ENCODE peak calls at places on chromosomes 1 and 21, in six cellular contexts. One of them, this sample, is unnamed.

GRCh38 chr1:109198043-109198695 is 15.5 kb upstream of the SARS1 start:
- DNase-seq in fibroblast of lung: peak; percentile 92
- DNase-seq in SK-N-SH: no peak
- DNase-seq in HCT116: no peak
- DNase-seq in MM.1S: no peak
- DNase-seq in mesendoderm: no peak
- DNase-seq in this sample: no peak

GRCh38 chr1:160352555-160352954 is 9.4 kb downstream of the NCSTN start:
- DNase-seq in MM.1S: no peak
- DNase-seq in SK-N-SH: no peak
- DNase-seq in mesendoderm: no peak
- DNase-seq in fibroblast of lung: no peak
- DNase-seq in HCT116: no peak
- DNase-seq in this sample: no peak

GRCh38 chr21:25929859-25930520 is 195.2 kb downstream of the GABPA start:
- DNase-seq in fibroblast of lung: peak; percentile 80
- DNase-seq in MM.1S: no peak
- DNase-seq in SK-N-SH: no peak
- DNase-seq in HCT116: no peak
- DNase-seq in mesendoderm: no peak
- DNase-seq in this sample: no peak

GRCh38 chr1:22932803-22933470 is 39.7 kb downstream of the LACTBL1 start:
- DNase-seq in MM.1S: no peak
- DNase-seq in HCT116: no peak
- DNase-seq in SK-N-SH: no peak
- DNase-seq in mesendoderm: no peak
- DNase-seq in fibroblast of lung: no peak
- DNase-seq in this sample: no peak

GRCh38 chr1:235326719-235327558 is 1.0 kb downstream of the ARID4B start:
- DNase-seq in MM.1S: peak; percentile 64
- DNase-seq in mesendoderm: peak; percentile 58
- DNase-seq in fibroblast of lung: peak; percentile 25
- DNase-seq in SK-N-SH: peak; percentile 70
- DNase-seq in HCT116: no peak
- DNase-seq in this sample: peak; percentile 48

GRCh38 chr1:902023-902422 is 21.7 kb upstream of the SAMD11 start:
- DNase-seq in MM.1S: no peak
- DNase-seq in mesendoderm: no peak
- DNase-seq in fibroblast of lung: no peak
- DNase-seq in SK-N-SH: no peak
- DNase-seq in HCT116: no peak
- DNase-seq in this sample: no peak

GRCh38 chr1:182595641-182596240 is 6.7 kb upstream of the RNASEL start:
- DNase-seq in mesendoderm: peak; percentile 79
- DNase-seq in HCT116: peak; percentile 43
- DNase-seq in MM.1S: peak; percentile 68
- DNase-seq in SK-N-SH: peak; percentile 69
- DNase-seq in fibroblast of lung: peak; percentile 61
- DNase-seq in this sample: peak; percentile 76

GRCh38 chr1:75986478-75986877 is 54.3 kb upstream of the ASB17 start:
- DNase-seq in HCT116: no peak
- DNase-seq in MM.1S: no peak
- DNase-seq in fibroblast of lung: no peak
- DNase-seq in SK-N-SH: no peak
- DNase-seq in mesendoderm: no peak
- DNase-seq in this sample: no peak

GRCh38 chr1:75964760-75965408 is 32.7 kb upstream of the ASB17 start:
- DNase-seq in fibroblast of lung: no peak
- DNase-seq in SK-N-SH: no peak
- DNase-seq in mesendoderm: peak; percentile 12
- DNase-seq in HCT116: no peak
- DNase-seq in MM.1S: no peak
- DNase-seq in this sample: no peak

GRCh38 chr21:26845066-26845749 is at the start of gene ADAMTS1:
- DNase-seq in fibroblast of lung: peak; percentile 70
- DNase-seq in HCT116: no peak
- DNase-seq in mesendoderm: peak; percentile 97
- DNase-seq in MM.1S: peak; percentile 45
- DNase-seq in SK-N-SH: peak; percentile 96
- DNase-seq in this sample: no peak

GRCh38 chr1:15719721-15720120 is 16.3 kb upstream of the SLC25A34 start:
- DNase-seq in MM.1S: no peak
- DNase-seq in SK-N-SH: no peak
- DNase-seq in HCT116: no peak
- DNase-seq in mesendoderm: peak; percentile 31
- DNase-seq in fibroblast of lung: no peak
- DNase-seq in this sample: no peak
- H3K36me3 ChIP-seq in MM.1S: no peaks in the 10 kb centered on the region
- H3K36me3 ChIP-seq in SK-N-SH: peaks cover 4% of the 10 kb centered on the region
- H3K36me3 ChIP-seq in HCT116: no peaks in the 10 kb centered on the region
- H3K36me3 ChIP-seq in mesendoderm: peaks cover 6% of the 10 kb centered on the region
- H3K36me3 ChIP-seq in fibroblast of lung: peaks cover 25% of the 10 kb centered on the region
- H3K36me3 ChIP-seq in this sample: peaks cover 62% of the 10 kb centered on the region

DNA sequence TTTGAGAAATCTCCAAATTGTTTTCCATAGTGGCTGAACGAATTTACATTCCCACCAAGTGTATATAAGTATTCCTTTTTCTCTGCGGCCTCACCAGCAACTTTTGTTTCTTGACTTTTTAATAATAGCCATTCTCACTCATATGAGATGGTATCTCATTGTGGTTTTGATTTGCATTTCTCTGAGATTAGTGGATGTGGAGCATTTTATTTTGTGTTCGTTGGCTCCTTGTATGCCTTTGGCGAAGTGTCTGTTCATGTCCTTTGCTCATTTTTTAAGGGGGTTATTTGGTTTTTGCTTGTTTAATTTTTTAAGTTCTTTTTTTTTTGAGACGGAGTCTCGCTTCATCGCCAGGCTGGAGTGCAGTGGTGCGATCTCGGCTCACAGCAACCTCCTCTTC is 45.1 kb upstream of the MPC2 start:
- DNase-seq in mesendoderm: no peak
- DNase-seq in SK-N-SH: no peak
- DNase-seq in MM.1S: no peak
- DNase-seq in HCT116: no peak
- DNase-seq in fibroblast of lung: peak; percentile 88
- DNase-seq in this sample: no peak
- H3K79me2 ChIP-seq in mesendoderm: no peaks in the 10 kb centered on the region
- H3K79me2 ChIP-seq in SK-N-SH: peaks cover 50% of the 10 kb centered on the region
- H3K79me2 ChIP-seq in MM.1S: no peaks in the 10 kb centered on the region
- H3K79me2 ChIP-seq in HCT116: peaks cover 6% of the 10 kb centered on the region
- H3K79me2 ChIP-seq in fibroblast of lung: peaks cover 13% of the 10 kb centered on the region
- H3K79me2 ChIP-seq in this sample: peaks cover 7% of the 10 kb centered on the region

GRCh38 chr1:5999711-6000443 is 7.7 kb upstream of the NPHP4 start:
- DNase-seq in fibroblast of lung: no peak
- DNase-seq in SK-N-SH: no peak
- DNase-seq in HCT116: no peak
- DNase-seq in mesendoderm: no peak
- DNase-seq in MM.1S: no peak
- DNase-seq in this sample: no peak

GRCh38 chr1:5997316-5997715 is 5.1 kb upstream of the NPHP4 start:
- DNase-seq in HCT116: no peak
- DNase-seq in SK-N-SH: no peak
- DNase-seq in MM.1S: no peak
- DNase-seq in fibroblast of lung: no peak
- DNase-seq in mesendoderm: no peak
- DNase-seq in this sample: no peak

GRCh38 chr1:6000444-6001288 is 8.4 kb upstream of the NPHP4 start:
- DNase-seq in fibroblast of lung: no peak
- DNase-seq in MM.1S: no peak
- DNase-seq in HCT116: no peak
- DNase-seq in SK-N-SH: peak; percentile 80
- DNase-seq in mesendoderm: no peak
- DNase-seq in this sample: no peak

GRCh38 chr1:5998051-5998905 is 6.1 kb upstream of the NPHP4 start:
- DNase-seq in mesendoderm: no peak
- DNase-seq in HCT116: no peak
- DNase-seq in SK-N-SH: no peak
- DNase-seq in MM.1S: no peak
- DNase-seq in fibroblast of lung: no peak
- DNase-seq in this sample: no peak

DNA sequence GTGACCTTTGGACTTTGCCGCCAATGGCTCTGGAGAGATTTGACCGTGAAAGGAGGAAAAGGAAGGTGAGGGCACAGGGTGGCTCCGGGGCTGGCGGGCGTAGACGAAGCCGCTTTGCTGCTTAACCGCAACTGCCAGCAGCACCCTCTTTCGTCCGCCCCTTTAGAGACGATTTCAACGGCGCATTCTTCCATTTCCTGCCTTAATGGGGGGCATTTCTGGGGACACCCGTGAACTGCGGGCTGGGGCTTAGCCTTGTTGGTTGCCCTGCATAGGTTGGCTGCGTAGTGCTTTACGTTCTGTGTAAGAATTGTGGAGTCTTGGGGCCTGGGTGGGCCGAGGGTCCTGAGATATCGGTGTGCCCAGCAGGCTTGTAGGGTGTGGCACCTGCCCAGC is 6.7 kb upstream of the NPHP4 start:
- DNase-seq in SK-N-SH: no peak
- DNase-seq in fibroblast of lung: no peak
- DNase-seq in mesendoderm: no peak
- DNase-seq in HCT116: no peak
- DNase-seq in MM.1S: no peak
- DNase-seq in this sample: no peak
- H3K36me3 ChIP-seq in SK-N-SH: no peaks in the 10 kb centered on the region
- H3K36me3 ChIP-seq in fibroblast of lung: no peaks in the 10 kb centered on the region
- H3K36me3 ChIP-seq in mesendoderm: no peaks in the 10 kb centered on the region
- H3K36me3 ChIP-seq in HCT116: no peaks in the 10 kb centered on the region
- H3K36me3 ChIP-seq in MM.1S: no peaks in the 10 kb centered on the region
- H3K36me3 ChIP-seq in this sample: no peaks in the 10 kb centered on the region

GRCh38 chr1:202143011-202143767 is 1.3 kb downstream of the ARL8A start:
- DNase-seq in fibroblast of lung: peak; percentile 15
- DNase-seq in SK-N-SH: peak; percentile 53
- DNase-seq in HCT116: no peak
- DNase-seq in mesendoderm: no peak
- DNase-seq in MM.1S: peak; percentile 42
- DNase-seq in this sample: no peak

GRCh38 chr1:202146279-202146678 is 1.7 kb upstream of the ARL8A start:
- DNase-seq in SK-N-SH: no peak
- DNase-seq in HCT116: no peak
- DNase-seq in fibroblast of lung: no peak
- DNase-seq in mesendoderm: no peak
- DNase-seq in MM.1S: peak; percentile 3
- DNase-seq in this sample: no peak

GRCh38 chr1:202144510-202145324 is at the start of gene ARL8A:
- DNase-seq in MM.1S: peak; percentile 67
- DNase-seq in fibroblast of lung: peak; percentile 35
- DNase-seq in HCT116: no peak
- DNase-seq in mesendoderm: no peak
- DNase-seq in SK-N-SH: peak; percentile 93
- DNase-seq in this sample: peak; percentile 73

GRCh38 chr1:202145325-202146140 is 996 bp upstream of the ARL8A start:
- DNase-seq in fibroblast of lung: no peak
- DNase-seq in MM.1S: peak; percentile 46
- DNase-seq in SK-N-SH: no peak
- DNase-seq in mesendoderm: no peak
- DNase-seq in HCT116: no peak
- DNase-seq in this sample: peak; percentile 50

DNA sequence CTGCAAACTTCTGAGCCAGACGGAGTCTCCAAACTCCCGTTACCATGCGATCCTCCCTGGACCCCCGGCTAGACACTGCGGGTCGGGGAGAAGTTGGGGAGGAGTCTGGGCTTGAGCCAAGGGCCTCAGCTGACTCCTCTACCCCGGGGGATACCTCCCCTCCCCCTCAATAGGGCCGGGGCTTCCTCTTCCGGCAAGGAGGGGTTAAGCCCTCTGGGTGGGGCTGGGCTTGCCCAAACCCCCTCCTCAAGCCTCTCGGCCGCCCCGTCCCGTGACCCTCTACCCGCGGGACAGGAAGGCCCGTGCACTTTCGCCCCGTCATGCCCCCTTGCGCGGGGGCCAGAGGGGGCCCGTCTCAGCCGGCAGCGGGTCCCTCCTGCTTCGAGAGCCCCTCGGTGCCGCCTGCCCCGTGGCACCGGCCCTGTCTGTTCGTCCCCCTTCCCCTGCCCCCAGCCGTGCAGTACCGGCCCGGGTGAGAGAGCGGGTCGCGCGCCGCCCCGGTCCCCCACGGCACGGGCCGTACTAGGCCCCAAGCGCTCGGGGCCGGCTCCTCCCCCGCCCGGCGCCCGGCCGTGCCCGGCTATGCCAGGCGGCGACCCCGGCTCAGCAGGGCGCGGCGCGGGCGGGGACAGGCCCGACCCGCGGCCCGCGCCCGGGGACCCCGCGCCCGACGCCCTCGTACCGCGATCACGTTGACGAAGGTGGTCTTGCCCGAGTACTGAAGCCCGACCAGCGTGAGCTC is 598 bp downstream of the ARL8A start:
- DNase-seq in fibroblast of lung: peak; percentile 19
- DNase-seq in mesendoderm: peak; percentile 60
- DNase-seq in MM.1S: peak; percentile 33
- DNase-seq in HCT116: no peak
- DNase-seq in SK-N-SH: peak; percentile 86
- DNase-seq in this sample: peak; percentile 71
- H3K79me2 ChIP-seq in fibroblast of lung: peaks cover 26% of the 10 kb centered on the region
- H3K79me2 ChIP-seq in mesendoderm: peaks cover 27% of the 10 kb centered on the region
- H3K79me2 ChIP-seq in MM.1S: peaks cover 46% of the 10 kb centered on the region
- H3K79me2 ChIP-seq in HCT116: peaks cover 44% of the 10 kb centered on the region
- H3K79me2 ChIP-seq in SK-N-SH: peaks cover 60% of the 10 kb centered on the region
- H3K79me2 ChIP-seq in this sample: peaks cover 58% of the 10 kb centered on the region

DNA sequence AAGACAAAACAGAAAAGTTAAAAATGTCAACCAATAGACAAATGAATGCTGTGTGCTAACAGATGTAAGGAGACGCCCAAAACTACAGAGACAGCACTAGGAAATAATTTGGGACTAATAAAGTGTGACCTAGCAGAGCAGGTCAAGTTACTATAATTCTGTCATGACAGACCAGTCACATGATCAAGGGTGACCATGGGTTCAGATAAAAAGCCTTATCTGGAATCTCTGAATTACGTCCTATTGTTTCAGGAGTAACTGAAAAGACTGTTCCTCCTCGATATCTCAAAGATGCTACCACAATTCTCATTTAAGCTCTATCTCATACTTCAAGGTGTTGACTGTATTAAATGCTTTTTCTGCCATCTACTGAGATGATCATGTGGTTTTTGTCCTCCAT is 31.6 kb downstream of the PARP1 start:
- DNase-seq in SK-N-SH: no peak
- DNase-seq in mesendoderm: no peak
- DNase-seq in HCT116: no peak
- DNase-seq in fibroblast of lung: no peak
- DNase-seq in MM.1S: no peak
- DNase-seq in this sample: no peak
- H3K36me3 ChIP-seq in SK-N-SH: peaks cover 64% of the 10 kb centered on the region
- H3K36me3 ChIP-seq in mesendoderm: peaks cover 35% of the 10 kb centered on the region
- H3K36me3 ChIP-seq in HCT116: peaks cover 72% of the 10 kb centered on the region
- H3K36me3 ChIP-seq in fibroblast of lung: peaks cover 17% of the 10 kb centered on the region
- H3K36me3 ChIP-seq in MM.1S: peaks cover 82% of the 10 kb centered on the region
- H3K36me3 ChIP-seq in this sample: peaks cover 100% of the 10 kb centered on the region

DNA sequence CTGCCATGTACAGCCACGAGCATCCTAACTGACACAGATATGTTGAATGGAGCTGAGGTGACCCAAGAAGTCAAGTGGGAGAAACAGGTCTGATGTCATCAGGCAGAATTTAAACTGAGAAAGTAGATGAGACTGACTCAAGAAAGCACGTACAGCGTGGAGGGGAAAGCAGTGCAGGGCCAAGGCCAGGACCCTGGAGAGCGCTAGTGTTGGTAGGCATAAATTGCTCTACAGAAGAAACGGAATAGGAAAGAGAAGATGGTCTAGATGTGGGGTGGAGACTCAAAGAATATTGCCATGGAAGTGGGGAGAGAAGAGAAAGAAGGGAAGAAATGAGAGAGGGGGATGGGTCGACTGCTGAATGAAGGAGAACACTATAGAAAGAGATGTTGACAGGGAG is 45.3 kb upstream of the GJB5 start:
- DNase-seq in HCT116: no peak
- DNase-seq in mesendoderm: peak; percentile 16
- DNase-seq in MM.1S: no peak
- DNase-seq in fibroblast of lung: no peak
- DNase-seq in SK-N-SH: no peak
- DNase-seq in this sample: peak; percentile 15
- H3K79me2 ChIP-seq in HCT116: no peaks in the 10 kb centered on the region
- H3K79me2 ChIP-seq in mesendoderm: no peaks in the 10 kb centered on the region
- H3K79me2 ChIP-seq in MM.1S: no peaks in the 10 kb centered on the region
- H3K79me2 ChIP-seq in fibroblast of lung: no peaks in the 10 kb centered on the region
- H3K79me2 ChIP-seq in SK-N-SH: no peaks in the 10 kb centered on the region
- H3K79me2 ChIP-seq in this sample: no peaks in the 10 kb centered on the region

This sample was measured in DND-41.